ENCODE peak calls at places on chromosome 10, in six cellular contexts. K, N, E, B, R and P are unnamed samples.

GRCh38 chr10:132562916-132563456 is 25.4 kb downstream of the INPP5A start:
- DNase-seq in K (no peak), N (no peak), E (no peak), B (no peak), R (no peak), P (no peak)

GRCh38 chr10:119166111-119166500 is 592 bp upstream of the SFXN4 start:
- DNase-seq in K (no peak), N (no peak), E (no peak), B (no peak), R (no peak), P (no peak)

GRCh38 chr10:64733980-64734379 is 1212.8 kb downstream of the REEP3 start:
- DNase-seq in K (peak), N (no peak), E (no peak), B (no peak), R (no peak), P (peak)

GRCh38 chr10:115129752-115130151 is 36.6 kb downstream of the ATRNL1 start:
- DNase-seq in K (peak), N (no peak), E (no peak), B (peak), R (no peak), P (peak)

GRCh38 chr10:72370201-72370722 is 15.5 kb upstream of the DNAJB12 start:
- DNase-seq in K (no peak), N (no peak), E (no peak), B (no peak), R (no peak), P (no peak)

GRCh38 chr10:93028881-93029280 is 31.7 kb upstream of the CYP26C1 start:
- DNase-seq in K (peak), N (no peak), E (no peak), B (peak), R (no peak), P (no peak)

GRCh38 chr10:120455004-120455403 is 2.0 kb upstream of the PLPP4 start:
- DNase-seq in K (no peak), N (no peak), E (no peak), B (no peak), R (no peak), P (no peak)

GRCh38 chr10:103751696-103752287 is 103.6 kb downstream of the SH3PXD2A start:
- DNase-seq in K (no peak), N (no peak), E (no peak), B (no peak), R (no peak), P (no peak)

GRCh38 chr10:5952731-5953385 is 24.5 kb downstream of the IL15RA start:
- DNase-seq in K (no peak), N (no peak), E (no peak), B (no peak), R (no peak), P (no peak)

GRCh38 chr10:11425672-11426071 is 185.8 kb downstream of the USP6NL start:
- DNase-seq in K (no peak), N (no peak), E (no peak), B (no peak), R (no peak), P (no peak)

GRCh38 chr10:122199070-122199469 is 72.0 kb upstream of the BTBD16 start:
- DNase-seq in K (no peak), N (no peak), E (no peak), B (no peak), R (no peak), P (no peak)

GRCh38 chr10:62054825-62055224 is 153.3 kb downstream of the ARID5B start:
- DNase-seq in K (peak), N (no peak), E (no peak), B (no peak), R (no peak), P (no peak)

GRCh38 chr10:100006241-100006886 is 3.4 kb downstream of the DNMBP start:
- DNase-seq in K (peak), N (no peak), E (no peak), B (peak), R (peak), P (no peak)

GRCh38 chr10:77827383-77827782 is 99.2 kb downstream of the DLG5 start:
- DNase-seq in K (no peak), N (no peak), E (no peak), B (peak), R (no peak), P (no peak)

GRCh38 chr10:130382031-130382430 is 245.8 kb downstream of the GLRX3 start:
- DNase-seq in K (no peak), N (no peak), E (no peak), B (no peak), R (no peak), P (no peak)

GRCh38 chr10:94407668-94408067 is 5.3 kb downstream of the TBC1D12 start:
- DNase-seq in K (no peak), N (no peak), E (no peak), B (no peak), R (no peak), P (no peak)

GRCh38 chr10:8158439-8159071 is 104.1 kb downstream of the GATA3 start:
- DNase-seq in K (no peak), N (no peak), E (no peak), B (no peak), R (no peak), P (no peak)

GRCh38 chr10:104472957-104473745 is 119.5 kb downstream of the CFAP58 start:
- DNase-seq in K (no peak), N (no peak), E (no peak), B (peak), R (peak), P (no peak)

GRCh38 chr10:74419491-74420466 is 268.8 kb downstream of the ADK start:
- DNase-seq in K (peak), N (no peak), E (no peak), B (peak), R (peak), P (peak)

GRCh38 chr10:72045586-72045985 is 42.8 kb downstream of the SPOCK2 start:
- DNase-seq in K (peak), N (no peak), E (no peak), B (no peak), R (no peak), P (no peak)

GRCh38 chr10:132292972-132293415 is 14.8 kb downstream of the STK32C start:
- DNase-seq in K (no peak), N (no peak), E (no peak), B (no peak), R (no peak), P (no peak)

GRCh38 chr10:118922226-118922625 is 107.3 kb upstream of the NANOS1 start:
- DNase-seq in K (no peak), N (no peak), E (no peak), B (no peak), R (no peak), P (no peak)

GRCh38 chr10:77974396-77975074 is 48.0 kb upstream of the DLG5 start:
- DNase-seq in K (peak), N (peak), E (peak), B (peak), R (peak), P (peak)

GRCh38 chr10:824946-825345 is 106.6 kb downstream of the LARP4B start:
- DNase-seq in K (no peak), N (no peak), E (no peak), B (no peak), R (no peak), P (no peak)

GRCh38 chr10:113335603-113336002 is 217.2 kb upstream of the HABP2 start:
- DNase-seq in K (peak), N (no peak), E (no peak), B (peak), R (no peak), P (no peak)

GRCh38 chr10:120948889-120949382 is 97.8 kb downstream of the WDR11 start:
- DNase-seq in K (peak), N (peak), E (peak), B (peak), R (peak), P (peak)

GRCh38 chr10:112115781-112116385 is 67.7 kb downstream of the GPAM start:
- DNase-seq in K (peak), N (peak), E (peak), B (peak), R (peak), P (peak)

GRCh38 chr10:28087675-28088351 is 88.9 kb upstream of the ODAD2 start:
- DNase-seq in K (peak), N (no peak), E (no peak), B (peak), R (peak), P (no peak)

GRCh38 chr10:132565516-132566209 is 28.1 kb downstream of the INPP5A start:
- DNase-seq in K (no peak), N (no peak), E (no peak), B (no peak), R (no peak), P (no peak)

GRCh38 chr10:101766306-101766705 is 9.6 kb downstream of the FGF8 start:
- DNase-seq in K (no peak), N (no peak), E (no peak), B (no peak), R (no peak), P (no peak)

GRCh38 chr10:103714232-103714891 is 141.0 kb downstream of the SH3PXD2A start:
- DNase-seq in K (no peak), N (no peak), E (no peak), B (no peak), R (no peak), P (no peak)

GRCh38 chr10:122308487-122309141 is 37.5 kb downstream of the BTBD16 start:
- DNase-seq in K (no peak), N (no peak), E (no peak), B (no peak), R (no peak), P (no peak)

GRCh38 chr10:52558090-52558489 is 214.5 kb downstream of the MBL2 start:
- DNase-seq in K (no peak), N (no peak), E (no peak), B (no peak), R (no peak), P (no peak)
- H3K14ac ChIP-seq in K (no peak), N (no peak), E (no peak), B (no peak), R (no peak), P (no peak)

DNA sequence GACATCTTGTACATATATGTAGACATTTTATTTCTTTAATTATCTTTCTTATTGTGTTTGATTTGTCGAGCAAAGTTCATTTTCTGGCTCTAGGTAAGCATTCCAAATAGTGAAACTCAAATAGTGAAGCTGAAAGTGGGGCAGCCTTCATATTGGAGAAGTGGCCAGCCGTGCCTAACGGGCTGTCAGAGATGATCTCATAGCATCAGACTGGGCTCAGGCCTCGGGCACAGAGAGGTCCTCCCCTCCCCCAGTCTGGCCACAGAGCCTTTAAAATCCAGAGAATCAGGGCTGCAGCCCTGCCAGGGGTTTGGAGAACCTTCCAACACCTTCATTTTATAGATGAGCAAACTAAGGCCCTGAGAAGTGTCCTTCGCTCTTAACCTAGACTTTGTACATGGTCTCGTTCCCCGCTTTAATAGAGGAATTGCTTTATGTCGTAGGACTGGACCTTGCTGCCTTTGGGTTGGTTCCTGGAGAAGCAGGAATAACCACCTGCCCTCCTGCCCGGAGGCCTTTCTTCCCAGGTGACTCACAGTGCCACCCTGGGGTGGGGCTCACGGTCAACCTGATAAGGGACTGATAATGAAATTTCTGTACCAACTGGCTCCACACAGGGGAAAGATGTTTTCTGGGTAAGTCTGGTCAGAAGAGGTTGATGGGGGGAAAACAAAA is 7.3 kb downstream of the TSPAN15 start:
- DNase-seq in K (no peak), N (no peak), E (no peak), B (no peak), R (peak), P (no peak)
- H3K18ac ChIP-seq in K (no peak), N (no peak), E (no peak), B (no peak), R (no peak), P (no peak)

GRCh38 chr10:3270597-3270996 is 98.0 kb upstream of the PITRM1 start:
- DNase-seq in K (no peak), N (no peak), E (no peak), B (no peak), R (peak), P (no peak)
- H2AK5ac ChIP-seq in K (no peak), N (no peak), E (no peak), B (no peak), R (no peak), P (no peak)

GRCh38 chr10:126278846-126279245 is 109.4 kb downstream of the ADAM12 start:
- DNase-seq in K (peak), N (no peak), E (no peak), B (peak), R (no peak), P (no peak)
- H3K14ac ChIP-seq in K (no peak), N (no peak), E (no peak), B (no peak), R (no peak), P (no peak)

GRCh38 chr10:79628083-79628482 is 17.3 kb downstream of the SFTPA1 start:
- DNase-seq in K (no peak), N (no peak), E (no peak), B (no peak), R (no peak), P (no peak)

GRCh38 chr10:79628988-79629954 is 18.5 kb downstream of the SFTPA1 start:
- DNase-seq in K (no peak), N (no peak), E (no peak), B (no peak), R (no peak), P (no peak)

GRCh38 chr10:79629955-79630327 is 19.2 kb downstream of the SFTPA1 start:
- DNase-seq in K (no peak), N (no peak), E (no peak), B (no peak), R (no peak), P (no peak)

GRCh38 chr10:79627075-79627474 is 16.3 kb downstream of the SFTPA1 start:
- DNase-seq in K (no peak), N (no peak), E (no peak), B (no peak), R (no peak), P (no peak)
- H3K18ac ChIP-seq in K (no peak), N (no peak), E (no peak), B (no peak), R (no peak), P (no peak)